ENCODE peak calls at places on chromosome 4, in five cellular contexts. P is cardiac muscle cell, I is AG09309, T is MM.1S, K is tibial nerve. X is an unnamed sample.

GRCh38 chr4:176791591-176792347 is 953 bp downstream of the VEGFC start:
- DNase-seq in P (peak), I (no peak), T (peak), K (no peak), X (no peak)

GRCh38 chr4:47926667-47927258 is 12.4 kb upstream of the NFXL1 start:
- DNase-seq in P (peak), I (peak), T (peak), K (peak), X (no peak)

GRCh38 chr4:85280963-85281362 is 194.0 kb upstream of the ARHGAP24 start:
- DNase-seq in P (no peak), I (no peak), T (no peak), K (no peak), X (no peak)

GRCh38 chr4:181330654-181331595 is 912.3 kb upstream of the TENM3 start:
- DNase-seq in P (peak), I (no peak), T (peak), K (no peak), X (no peak)

GRCh38 chr4:142663828-142664227 is 182.3 kb downstream of the INPP4B start:
- DNase-seq in P (no peak), I (no peak), T (no peak), K (no peak), X (no peak)

GRCh38 chr4:1374706-1375045 is 27.7 kb downstream of the UVSSA start:
- DNase-seq in P (no peak), I (no peak), T (no peak), K (no peak), X (no peak)

GRCh38 chr4:7396186-7396585 is 38.5 kb downstream of the PSAPL1 start:
- DNase-seq in P (no peak), I (no peak), T (no peak), K (no peak), X (no peak)

GRCh38 chr4:100360211-100360610 is 157.6 kb downstream of the EMCN start:
- DNase-seq in P (no peak), I (no peak), T (no peak), K (no peak), X (no peak)

GRCh38 chr4:33930497-33930896 is 2313.8 kb downstream of the ARAP2 start:
- DNase-seq in P (no peak), I (no peak), T (no peak), K (no peak), X (no peak)

GRCh38 chr4:177938226-177938625 is 496.0 kb upstream of the AGA start:
- DNase-seq in P (no peak), I (no peak), T (no peak), K (no peak), X (no peak)

GRCh38 chr4:140163029-140163810 is 9.2 kb upstream of the MAML3 start:
- DNase-seq in P (no peak), I (no peak), T (no peak), K (peak), X (no peak)

GRCh38 chr4:102535398-102536082 is 34.4 kb downstream of the NFKB1 start:
- DNase-seq in P (no peak), I (peak), T (no peak), K (no peak), X (no peak)

GRCh38 chr4:128606173-128606572 is 203.3 kb upstream of the JADE1 start:
- DNase-seq in P (no peak), I (no peak), T (no peak), K (no peak), X (no peak)

GRCh38 chr4:25160714-25161598 is 707 bp upstream of the SEPSECS start:
- DNase-seq in P (no peak), I (no peak), T (no peak), K (peak), X (no peak)

GRCh38 chr4:143362392-143363046 is 25.8 kb downstream of the GAB1 start:
- DNase-seq in P (no peak), I (no peak), T (no peak), K (no peak), X (no peak)

GRCh38 chr4:185122681-185123345 is 20.3 kb upstream of the SLC25A4 start:
- DNase-seq in P (no peak), I (no peak), T (peak), K (no peak), X (no peak)

GRCh38 chr4:113122066-113122465 is 72.6 kb downstream of the ANK2 start:
- DNase-seq in P (no peak), I (no peak), T (no peak), K (no peak), X (no peak)

GRCh38 chr4:88382621-88383020 is 4.0 kb downstream of the HERC6 start:
- DNase-seq in P (no peak), I (no peak), T (peak), K (no peak), X (no peak)

GRCh38 chr4:87065016-87065415 is 130.2 kb downstream of the AFF1 start:
- DNase-seq in P (no peak), I (no peak), T (no peak), K (no peak), X (no peak)

GRCh38 chr4:112214397-112215264 is 17.0 kb upstream of the AP1AR start:
- DNase-seq in P (peak), I (no peak), T (peak), K (no peak), X (no peak)

GRCh38 chr4:44145868-44146267 is 302.7 kb downstream of the KCTD8 start:
- DNase-seq in P (no peak), I (no peak), T (no peak), K (no peak), X (no peak)

GRCh38 chr4:147019061-147019460 is 73.4 kb upstream of the TTC29 start:
- DNase-seq in P (peak), I (peak), T (peak), K (peak), X (peak)

GRCh38 chr4:186569533-186570192 is 14.3 kb upstream of the MTNR1A start:
- DNase-seq in P (no peak), I (no peak), T (no peak), K (no peak), X (no peak)
- TF ChIP-seq CTCF in P (no peak), I (no peak), T (no peak), K (no peak), X (no peak)

GRCh38 chr4:15914736-15915135 is 23.8 kb downstream of the FGFBP1 start:
- DNase-seq in P (no peak), I (no peak), T (no peak), K (no peak), X (no peak)
- TF ChIP-seq CTCF in P (no peak), I (no peak), T (no peak), K (no peak), X (no peak)

GRCh38 chr4:93199492-93199891 is 629.1 kb upstream of the ATOH1 start:
- DNase-seq in P (peak), I (no peak), T (peak), K (no peak), X (no peak)
- TF ChIP-seq CTCF in P (peak), I (no peak), T (peak), K (peak), X (peak)

DNA sequence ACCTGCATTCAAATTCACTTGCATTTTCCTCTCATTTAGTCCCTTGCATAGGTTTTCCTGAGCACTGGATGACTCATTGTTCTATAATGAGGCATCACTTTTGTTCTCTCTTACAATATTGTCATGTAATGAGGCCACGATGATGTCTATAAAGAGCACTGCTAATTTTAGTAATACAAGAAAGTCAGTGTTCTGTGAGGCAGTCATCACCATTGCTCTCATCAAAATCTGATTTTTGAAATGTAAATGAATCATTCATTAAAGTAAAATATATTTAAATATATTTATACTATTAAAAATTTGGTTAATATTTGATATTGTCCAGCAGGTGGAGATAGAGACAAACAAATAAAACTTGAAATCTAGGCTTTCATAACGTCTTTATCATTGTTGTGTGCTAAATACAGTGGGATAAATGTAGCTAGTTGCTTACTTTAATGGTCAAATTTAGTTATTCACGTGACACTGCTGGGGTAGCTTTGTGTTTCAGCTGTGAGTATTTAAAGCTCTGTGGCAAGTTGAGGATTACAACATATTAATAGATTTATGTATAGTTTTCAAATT is 15.4 kb downstream of the HMGB2 start:
- DNase-seq in P (peak), I (no peak), T (peak), K (no peak), X (no peak)
- TF ChIP-seq CTCF in P (peak), I (peak), T (peak), K (peak), X (peak)

DNA sequence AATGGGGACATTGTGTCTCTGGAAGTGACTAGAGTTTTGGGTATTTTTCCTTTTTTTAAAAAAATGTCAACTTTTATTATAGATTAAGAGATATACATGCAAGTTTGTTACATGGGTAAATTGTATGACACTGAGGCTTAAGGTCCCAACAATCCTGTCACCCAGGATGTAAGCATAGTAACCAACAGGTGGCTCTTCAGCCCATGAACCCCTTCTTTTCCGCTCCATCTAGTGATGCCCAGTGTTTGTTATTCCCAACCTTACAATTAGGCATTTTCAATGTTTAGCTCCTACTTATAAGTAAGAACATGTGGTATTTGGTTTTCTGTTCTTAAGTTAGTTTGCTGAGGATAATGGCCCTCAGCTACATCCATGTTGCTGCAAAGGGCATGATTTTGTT is 102.7 kb downstream of the GRID2 start:
- DNase-seq in P (no peak), I (no peak), T (no peak), K (no peak), X (no peak)
- TF ChIP-seq CTCF in P (no peak), I (no peak), T (no peak), K (no peak), X (no peak)

GRCh38 chr4:2933566-2934076 is 29.6 kb downstream of the NOP14 start:
- DNase-seq in P (no peak), I (no peak), T (no peak), K (no peak), X (no peak)

GRCh38 chr4:2932561-2932950 is 30.6 kb downstream of the NOP14 start:
- DNase-seq in P (no peak), I (no peak), T (no peak), K (no peak), X (no peak)

GRCh38 chr4:2930821-2931764 is 32.1 kb downstream of the NOP14 start:
- DNase-seq in P (no peak), I (no peak), T (no peak), K (no peak), X (no peak)

GRCh38 chr4:2932951-2933565 is 30.1 kb downstream of the NOP14 start:
- DNase-seq in P (no peak), I (no peak), T (no peak), K (no peak), X (no peak)

DNA sequence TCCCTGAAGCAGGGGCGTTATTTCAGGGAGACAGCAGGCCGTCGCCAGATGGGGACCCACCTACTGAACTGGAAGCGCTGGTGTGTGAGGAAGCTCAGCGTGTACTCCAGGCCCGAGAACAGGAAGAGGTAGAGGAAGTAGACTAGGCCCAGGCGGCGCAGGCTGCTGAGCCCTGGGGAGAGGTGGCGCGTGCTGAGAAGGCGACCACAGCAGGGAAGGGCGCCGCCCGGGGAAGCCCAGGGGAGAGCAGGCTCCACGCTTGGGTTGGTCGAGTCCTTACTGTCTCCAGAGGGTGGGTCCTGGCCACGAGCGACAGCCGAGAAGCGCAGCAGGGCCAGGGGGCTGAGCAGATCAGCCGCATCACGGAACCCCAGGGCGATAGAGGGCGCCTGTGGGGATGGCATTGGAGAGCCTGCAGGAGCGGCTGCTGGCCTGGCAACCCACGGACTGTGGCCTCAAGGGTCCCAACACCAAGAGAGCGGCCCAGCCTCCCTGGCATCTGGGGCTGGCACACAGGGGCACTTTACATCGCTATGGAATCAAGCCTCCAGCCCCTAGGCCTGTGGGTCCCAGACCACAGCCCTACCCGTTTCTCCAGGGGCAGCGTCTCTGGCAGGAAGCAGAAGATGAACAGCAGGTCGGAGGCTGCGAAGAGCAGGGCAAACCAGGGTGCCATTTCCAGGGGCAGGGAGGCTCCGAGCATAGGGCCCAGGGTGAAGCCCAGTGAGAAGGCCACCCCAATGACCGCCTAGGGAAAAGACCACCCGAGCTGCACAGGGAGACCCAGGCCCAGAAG is 31.2 kb downstream of the NOP14 start:
- DNase-seq in P (no peak), I (no peak), T (no peak), K (no peak), X (no peak)
- TF ChIP-seq CTCF in P (no peak), I (no peak), T (no peak), K (peak), X (no peak)

GRCh38 chr4:170580651-170581050 is 490.9 kb upstream of the AADAT start:
- DNase-seq in P (no peak), I (no peak), T (no peak), K (no peak), X (no peak)
- TF ChIP-seq CTCF in P (no peak), I (no peak), T (peak), K (no peak), X (no peak)

GRCh38 chr4:41957634-41958033 is 22.4 kb downstream of the TMEM33 start:
- DNase-seq in P (peak), I (no peak), T (peak), K (no peak), X (no peak)
- TF ChIP-seq CTCF in P (peak), I (peak), T (peak), K (no peak), X (peak)

DNA sequence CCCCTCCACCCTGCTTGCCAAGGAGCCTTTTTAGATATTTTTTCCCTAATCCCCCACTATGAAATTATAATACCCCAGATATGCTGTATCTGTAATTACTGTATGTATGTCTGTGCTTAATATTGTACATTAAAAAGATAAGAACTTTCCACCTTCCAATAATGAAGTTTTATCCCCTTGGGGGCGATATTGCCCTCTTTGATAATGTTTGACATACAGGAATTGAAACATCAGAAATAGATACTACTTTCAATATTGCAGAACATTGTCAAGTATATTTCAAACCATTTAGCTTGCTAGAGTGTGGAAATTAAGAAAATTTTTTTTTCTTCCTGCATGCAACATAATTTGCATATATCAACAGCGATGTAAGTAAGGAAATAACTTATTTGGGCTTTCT is 58.9 kb downstream of the NAF1 start:
- DNase-seq in P (no peak), I (no peak), T (peak), K (no peak), X (no peak)
- TF ChIP-seq CTCF in P (peak), I (peak), T (peak), K (no peak), X (peak)

GRCh38 chr4:152581536-152582160 is 45.8 kb upstream of the FBXW7 start:
- DNase-seq in P (no peak), I (no peak), T (no peak), K (no peak), X (no peak)
- TF ChIP-seq CTCF in P (peak), I (no peak), T (no peak), K (no peak), X (no peak)